ENCODE peak calls at places on chromosomes 13 and 19, in six cellular contexts. X is kidney tubule cell; D is naive thymus-derived CD4-positive, alpha-beta T cell; F is stimulated activated CD4-positive, alpha-beta T cell treated with anti-CD3 and anti-CD28 coated beads, Interleukin-15, amount 100 ng/mL, for 1 hour; Z is thyroid gland; C is GM23248. B is an unnamed sample.

GRCh38 chr13:96934889-96935490 is 59.3 kb downstream of the OXGR1 start:
- DNase-seq in X (no peak), D (no peak), F (no peak), Z (no peak), C (no peak), B (no peak)

GRCh38 chr13:107516517-107516916 is 698.8 kb downstream of the LIG4 start:
- DNase-seq in X (no peak), D (no peak), F (no peak), Z (no peak), C (no peak), B (no peak)

GRCh38 chr19:11274533-11275086 is 12.3 kb upstream of the DOCK6 start:
- DNase-seq in X (no peak), D (no peak), F (no peak), Z (no peak), C (no peak), B (no peak)

GRCh38 chr13:32381539-32381938 is 46.4 kb downstream of the N4BP2L1 start:
- DNase-seq in X (peak), D (peak), F (no peak), Z (peak), C (peak), B (peak)

GRCh38 chr13:59086147-59086546 is 1077.6 kb downstream of the DIAPH3 start:
- DNase-seq in X (peak), D (no peak), F (no peak), Z (no peak), C (no peak), B (peak)

GRCh38 chr13:32501058-32501457 is 37.5 kb downstream of the N4BP2L2 start:
- DNase-seq in X (peak), D (no peak), F (no peak), Z (no peak), C (no peak), B (no peak)

GRCh38 chr19:48896191-48896720 is 2.3 kb downstream of the TULP2 start:
- DNase-seq in X (no peak), D (peak), F (no peak), Z (peak), C (peak), B (peak)

GRCh38 chr13:25095862-25096453 is at the start of gene PABPC3:
- DNase-seq in X (no peak), D (no peak), F (no peak), Z (no peak), C (no peak), B (no peak)

GRCh38 chr13:89514534-89515312 is 1832.8 kb upstream of the MIR17HG start:
- DNase-seq in X (peak), D (no peak), F (no peak), Z (peak), C (peak), B (no peak)

GRCh38 chr13:112881656-112882554 is 87.1 kb upstream of the MCF2L start:
- DNase-seq in X (no peak), D (no peak), F (no peak), Z (no peak), C (no peak), B (no peak)

GRCh38 chr19:15184776-15185175 is 16.0 kb downstream of the NOTCH3 start:
- DNase-seq in X (no peak), D (no peak), F (no peak), Z (no peak), C (no peak), B (no peak)

GRCh38 chr19:50383307-50383851 is 768 bp upstream of the POLD1 start:
- DNase-seq in X (no peak), D (no peak), F (no peak), Z (no peak), C (peak), B (no peak)

GRCh38 chr19:28169168-28169862 is 1043.6 kb downstream of the UQCRFS1 start:
- DNase-seq in X (no peak), D (no peak), F (no peak), Z (no peak), C (no peak), B (no peak)

GRCh38 chr13:21453352-21454089 is 5.6 kb downstream of the ZDHHC20 start:
- DNase-seq in X (no peak), D (no peak), F (no peak), Z (no peak), C (peak), B (peak)

GRCh38 chr13:57409121-57409520 is 222.4 kb upstream of the PCDH17 start:
- DNase-seq in X (no peak), D (no peak), F (no peak), Z (no peak), C (no peak), B (no peak)

GRCh38 chr13:81184556-81185265 is 843.8 kb upstream of the SPRY2 start:
- DNase-seq in X (no peak), D (no peak), F (no peak), Z (no peak), C (no peak), B (no peak)

GRCh38 chr19:39679056-39679790 is 23.5 kb downstream of the LGALS16 start:
- DNase-seq in X (no peak), D (peak), F (peak), Z (no peak), C (no peak), B (no peak)

GRCh38 chr13:114069376-114070097 is 62.9 kb downstream of the RASA3 start:
- DNase-seq in X (no peak), D (no peak), F (no peak), Z (no peak), C (no peak), B (no peak)

GRCh38 chr19:2491130-2491801 is 15.3 kb downstream of the GADD45B start:
- DNase-seq in X (peak), D (no peak), F (no peak), Z (peak), C (peak), B (peak)

GRCh38 chr13:94239135-94239534 is 240.3 kb downstream of the DCT start:
- DNase-seq in X (peak), D (peak), F (no peak), Z (no peak), C (peak), B (peak)

GRCh38 chr19:2202366-2202765 is 33.8 kb downstream of the PLEKHJ1 start:
- DNase-seq in X (no peak), D (no peak), F (no peak), Z (no peak), C (no peak), B (no peak)

GRCh38 chr13:19058566-19058965 is 123.1 kb downstream of the TUBA3C start:
- DNase-seq in X (no peak), D (no peak), F (no peak), Z (no peak), C (no peak), B (no peak)

GRCh38 chr13:22837980-22838615 is 342.7 kb upstream of the SGCG start:
- DNase-seq in X (peak), D (no peak), F (no peak), Z (peak), C (no peak), B (no peak)

GRCh38 chr13:49418206-49418605 is 25.7 kb downstream of the CAB39L start:
- DNase-seq in X (no peak), D (no peak), F (no peak), Z (no peak), C (no peak), B (no peak)

GRCh38 chr13:28447206-28447605 is 47.7 kb downstream of the FLT1 start:
- DNase-seq in X (no peak), D (no peak), F (no peak), Z (no peak), C (no peak), B (no peak)

GRCh38 chr19:18897108-18898029 is 1.4 kb upstream of the CERS1 start:
- DNase-seq in X (no peak), D (no peak), F (no peak), Z (no peak), C (no peak), B (no peak)

GRCh38 chr13:108478179-108478578 is 151.2 kb upstream of the MYO16 start:
- DNase-seq in X (no peak), D (no peak), F (no peak), Z (no peak), C (no peak), B (no peak)

GRCh38 chr13:22091222-22091970 is 420.5 kb downstream of the FGF9 start:
- DNase-seq in X (no peak), D (no peak), F (no peak), Z (no peak), C (peak), B (peak)

GRCh38 chr19:53466726-53467125 is 807 bp upstream of the ZNF813 start:
- DNase-seq in X (no peak), D (no peak), F (no peak), Z (no peak), C (peak), B (no peak)